ENCODE peak calls at places on chromosomes 6 and 20, in four cellular contexts. T is esophagus squamous epithelium, O is colonic mucosa, F is Peyer's patch. H is an unnamed sample. For H3K9me3, the result is how much of the 10 kb centered on the place peaks cover.

GRCh38 chr6:142842423-142843261 is 102.3 kb downstream of the HIVEP2 start:
- DNase-seq in T (no peak), O (no peak), F (no peak), H (peak)

GRCh38 chr20:31560094-31560899 is 44.8 kb upstream of the ID1 start:
- DNase-seq in T (peak), O (peak), F (peak), H (peak)

GRCh38 chr6:63816979-63817436 is 181.4 kb downstream of the PHF3 start:
- DNase-seq in T (no peak), O (no peak), F (no peak), H (no peak)

GRCh38 chr6:145892026-145892425 is 72.1 kb downstream of the SHPRH start:
- DNase-seq in T (no peak), O (no peak), F (no peak), H (no peak)

GRCh38 chr6:100593522-100593921 is 128.8 kb upstream of the SIM1 start:
- DNase-seq in T (no peak), O (no peak), F (no peak), H (no peak)

GRCh38 chr6:20712011-20712410 is 177.8 kb downstream of the CDKAL1 start:
- DNase-seq in T (no peak), O (no peak), F (no peak), H (no peak)

GRCh38 chr6:138263963-138264362 is 45.7 kb upstream of the PBOV1 start:
- DNase-seq in T (no peak), O (no peak), F (no peak), H (no peak)

GRCh38 chr6:10463040-10463439 is 48.2 kb upstream of the TFAP2A start:
- DNase-seq in T (no peak), O (no peak), F (no peak), H (no peak)

GRCh38 chr20:49562341-49563014 is 5.5 kb downstream of the PTGIS start:
- DNase-seq in T (no peak), O (peak), F (no peak), H (no peak)

GRCh38 chr6:146902846-146903245 is 301.4 kb upstream of the STXBP5 start:
- DNase-seq in T (no peak), O (no peak), F (no peak), H (no peak)

GRCh38 chr6:14655990-14656640 is 538.5 kb downstream of the CD83 start:
- DNase-seq in T (no peak), O (no peak), F (no peak), H (no peak)

GRCh38 chr6:34459899-34460593 is 5.8 kb upstream of the PACSIN1 start:
- DNase-seq in T (no peak), O (peak), F (no peak), H (peak)

GRCh38 chr6:89708316-89708715 is 69.8 kb upstream of the LYRM2 start:
- DNase-seq in T (no peak), O (no peak), F (no peak), H (no peak)

GRCh38 chr6:112038268-112038667 is 15.6 kb upstream of the CCN6 start:
- DNase-seq in T (no peak), O (no peak), F (no peak), H (no peak)

GRCh38 chr6:83055366-83055964 is 10.2 kb downstream of the UBE3D start:
- DNase-seq in T (no peak), O (peak), F (no peak), H (peak)

GRCh38 chr20:33803921-33804337 is 7.2 kb upstream of the CHMP4B start:
- DNase-seq in T (no peak), O (no peak), F (no peak), H (no peak)

GRCh38 chr6:132511836-132512230 is 1.1 kb downstream of the STX7 start:
- DNase-seq in T (no peak), O (no peak), F (no peak), H (no peak)

GRCh38 chr6:167037762-167038161 is 38.6 kb downstream of the CEP43 start:
- DNase-seq in T (no peak), O (no peak), F (no peak), H (no peak)

GRCh38 chr6:152341596-152341995 is 295.6 kb downstream of the SYNE1 start:
- DNase-seq in T (no peak), O (no peak), F (no peak), H (no peak)

GRCh38 chr6:34633256-34633655 is 63.3 kb downstream of the ILRUN start:
- DNase-seq in T (no peak), O (no peak), F (no peak), H (no peak)

GRCh38 chr6:170073846-170074245 is 217.0 kb downstream of the DLL1 start:
- DNase-seq in T (no peak), O (no peak), F (peak), H (no peak)

GRCh38 chr6:12490904-12491571 is 200.9 kb downstream of the EDN1 start:
- DNase-seq in T (no peak), O (no peak), F (no peak), H (no peak)

GRCh38 chr6:29632789-29633531 is at the start of gene GABBR1:
- DNase-seq in T (no peak), O (peak), F (peak), H (peak)

GRCh38 chr20:11338506-11339306 is 579.0 kb upstream of the BTBD3 start:
- DNase-seq in T (no peak), O (no peak), F (no peak), H (no peak)

GRCh38 chr6:115783402-115784061 is 277.2 kb downstream of the FRK start:
- DNase-seq in T (no peak), O (no peak), F (no peak), H (no peak)

GRCh38 chr6:108921547-108922331 is 73.5 kb downstream of the ARMC2 start:
- DNase-seq in T (no peak), O (no peak), F (no peak), H (no peak)

GRCh38 chr6:16760536-16761468 is at the start of gene ATXN1:
- DNase-seq in T (no peak), O (peak), F (peak), H (peak)

GRCh38 chr6:160030103-160030502 is 61.2 kb downstream of the IGF2R start:
- DNase-seq in T (no peak), O (peak), F (no peak), H (no peak)

GRCh38 chr6:125812394-125813231 is 21.9 kb downstream of the NCOA7 start:
- DNase-seq in T (no peak), O (no peak), F (no peak), H (no peak)
- H3K27ac ChIP-seq in T (peak), O (no peak), F (no peak), H (peak)

DNA sequence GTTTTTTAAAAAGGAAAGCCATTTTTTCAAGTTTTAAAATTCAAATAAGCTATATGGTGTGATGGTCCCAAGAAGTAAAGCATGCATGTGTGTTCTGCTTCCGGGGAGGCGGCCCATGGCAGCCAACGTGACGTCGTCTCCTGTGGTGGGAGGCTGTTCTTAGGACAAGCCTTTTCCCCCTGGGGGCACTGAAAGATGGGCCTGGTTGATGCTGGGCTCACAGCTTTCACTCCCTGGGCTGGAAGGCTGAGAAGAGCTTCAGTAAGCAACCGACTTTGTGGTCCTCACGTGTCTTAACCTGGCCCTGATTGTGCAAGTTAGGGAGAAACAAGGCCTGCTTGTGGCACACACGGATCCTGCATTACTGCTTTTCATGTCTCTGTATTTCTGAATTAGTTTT is 84.1 kb downstream of the SMOC2 start:
- DNase-seq in T (no peak), O (no peak), F (no peak), H (no peak)
- H3K9me3 ChIP-seq in T (under half), O (under half), F (under half), H (under half)

GRCh38 chr6:157034433-157035230 is 257.5 kb downstream of the ARID1B start:
- DNase-seq in T (no peak), O (no peak), F (no peak), H (peak)

GRCh38 chr6:157035576-157035975 is 258.4 kb downstream of the ARID1B start:
- DNase-seq in T (no peak), O (no peak), F (no peak), H (no peak)

GRCh38 chr6:157032923-157033322 is 255.7 kb downstream of the ARID1B start:
- DNase-seq in T (no peak), O (no peak), F (no peak), H (no peak)

GRCh38 chr6:157036245-157036681 is 259.1 kb downstream of the ARID1B start:
- DNase-seq in T (no peak), O (no peak), F (no peak), H (no peak)

DNA sequence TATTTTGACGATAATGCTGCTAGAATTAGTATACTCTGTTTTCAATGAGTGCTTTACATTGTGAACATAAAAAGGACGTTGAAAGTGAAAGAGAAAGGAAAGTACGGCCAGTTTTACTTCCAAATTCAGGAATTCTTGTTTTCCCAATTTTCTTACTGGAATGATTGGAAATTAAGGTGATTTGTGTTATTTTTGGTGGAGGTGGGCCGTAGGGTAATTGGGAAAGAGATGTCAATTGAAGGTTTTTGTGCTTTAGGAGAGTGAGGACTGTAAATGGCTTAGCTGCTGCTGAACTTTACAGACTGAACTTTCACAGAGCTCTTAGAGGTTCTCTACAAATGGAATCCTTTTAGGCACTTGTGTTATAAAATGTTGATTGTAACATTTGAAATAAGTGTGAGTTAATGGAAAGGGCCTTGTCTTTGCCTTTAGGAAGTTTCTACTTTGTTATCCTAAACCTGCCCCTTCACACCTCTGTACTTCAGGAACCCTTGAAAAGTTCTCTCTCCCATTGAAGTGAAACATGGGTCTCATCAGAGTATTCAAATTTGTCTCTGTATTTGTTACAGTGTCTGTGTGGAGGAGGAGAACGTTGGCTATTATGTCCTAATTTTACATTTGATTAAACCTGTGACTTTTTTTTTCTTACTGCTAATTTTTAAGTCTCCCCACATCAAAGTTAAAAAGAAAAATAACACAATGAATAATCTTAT is 256.4 kb downstream of the ARID1B start:
- DNase-seq in T (no peak), O (no peak), F (no peak), H (no peak)
- H3K27ac ChIP-seq in T (peak), O (peak), F (peak), H (no peak)

DNA sequence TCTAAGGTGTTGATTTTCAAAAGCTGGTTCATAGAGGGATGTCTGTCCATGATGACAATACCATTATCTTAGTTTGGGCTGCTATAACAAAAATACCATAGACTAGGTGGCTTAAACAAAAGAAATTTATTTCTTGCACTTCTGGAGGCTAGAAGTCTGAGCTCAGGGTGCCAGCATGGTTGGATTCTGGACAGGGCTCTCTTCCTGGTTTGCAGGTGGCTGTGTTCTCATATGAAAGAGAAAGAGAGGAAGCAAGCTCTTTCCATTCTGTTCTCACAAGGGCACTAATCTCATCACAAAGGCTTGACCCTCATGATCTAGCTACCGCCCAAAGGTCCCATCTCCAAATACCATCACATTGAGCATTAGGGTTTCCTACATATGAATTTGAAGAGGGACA is 144.5 kb upstream of the SLC24A3 start:
- DNase-seq in T (no peak), O (no peak), F (no peak), H (no peak)
- H3K9me3 ChIP-seq in T (under half), O (under half), F (under half), H (under half)